ENCODE peak calls at places on chromosomes 11 and 22, in seven cellular contexts. P, S, I, T, E, N and M are unnamed samples. For H3K9me3, the result is how much of the 10 kb centered on the place peaks cover.

GRCh38 chr11:28106351-28107043 is 1.5 kb downstream of the KIF18A start:
- DNase-seq in E (no peak), S (no peak), P (no peak), N (no peak), T (no peak), I (no peak), M (no peak)

GRCh38 chr11:8906629-8907028 is 4.4 kb upstream of the AKIP1 start:
- DNase-seq in P (no peak), E (no peak), I (no peak), T (no peak), N (no peak), S (no peak), M (no peak)

GRCh38 chr11:122802876-122803275 is 35.4 kb upstream of the CRTAM start:
- DNase-seq in P (no peak), E (no peak), S (no peak), N (no peak), I (no peak), T (no peak), M (no peak)

GRCh38 chr11:23502821-23503220 is 642.5 kb upstream of the CCDC179 start:
- DNase-seq in N (no peak), E (no peak), I (no peak), S (no peak), T (no peak), P (no peak), M (no peak)

GRCh38 chr11:111414267-111414931 is 35.3 kb upstream of the POU2AF1 start:
- DNase-seq in N (no peak), S (no peak), I (peak), P (no peak), E (no peak), T (peak), M (no peak)

GRCh38 chr11:82960000-82960778 is 58.7 kb downstream of the DDIAS start:
- DNase-seq in P (no peak), T (peak), E (no peak), I (no peak), N (no peak), S (no peak), M (no peak)

GRCh38 chr11:74322667-74323066 is 11.2 kb upstream of the P4HA3 start:
- DNase-seq in N (peak), E (no peak), I (no peak), T (no peak), P (no peak), S (peak), M (no peak)

GRCh38 chr11:29184939-29185890 is 831.6 kb downstream of the KCNA4 start:
- DNase-seq in T (no peak), I (no peak), P (no peak), E (peak), S (no peak), N (no peak), M (no peak)

GRCh38 chr11:3786781-3787428 is 10.4 kb downstream of the NUP98 start:
- DNase-seq in N (no peak), S (no peak), P (no peak), T (no peak), E (no peak), I (no peak), M (no peak)

GRCh38 chr11:3944198-3944597 is 88.7 kb downstream of the STIM1 start:
- DNase-seq in T (no peak), N (peak), I (no peak), E (no peak), S (no peak), P (no peak), M (no peak)

GRCh38 chr22:21055880-21056319 is 10.2 kb downstream of the LRRC74B start:
- DNase-seq in E (no peak), I (no peak), S (no peak), T (peak), P (no peak), N (no peak), M (no peak)

GRCh38 chr22:37163618-37164534 is 14.2 kb upstream of the IL2RB start:
- DNase-seq in P (no peak), I (no peak), T (no peak), E (no peak), S (no peak), N (peak), M (no peak)

GRCh38 chr11:32569313-32569881 is 14.2 kb upstream of the EIF3M start:
- DNase-seq in I (no peak), S (no peak), E (no peak), P (no peak), N (no peak), T (no peak), M (no peak)

GRCh38 chr11:127675602-127676001 is 675.0 kb upstream of the KIRREL3 start:
- DNase-seq in N (no peak), P (no peak), S (no peak), E (no peak), I (no peak), T (no peak), M (no peak)

GRCh38 chr11:65454696-65455456 is 32.3 kb downstream of the NEAT1 start:
- DNase-seq in N (peak), T (peak), P (peak), S (peak), I (peak), E (no peak), M (peak)

GRCh38 chr22:35785181-35785923 is 67.7 kb downstream of the APOL5 start:
- DNase-seq in E (no peak), N (no peak), S (no peak), T (no peak), I (no peak), P (no peak), M (no peak)

GRCh38 chr11:71336176-71336995 is 84.0 kb upstream of the SHANK2 start:
- DNase-seq in N (peak), T (no peak), E (no peak), P (peak), S (no peak), I (no peak), M (no peak)

DNA sequence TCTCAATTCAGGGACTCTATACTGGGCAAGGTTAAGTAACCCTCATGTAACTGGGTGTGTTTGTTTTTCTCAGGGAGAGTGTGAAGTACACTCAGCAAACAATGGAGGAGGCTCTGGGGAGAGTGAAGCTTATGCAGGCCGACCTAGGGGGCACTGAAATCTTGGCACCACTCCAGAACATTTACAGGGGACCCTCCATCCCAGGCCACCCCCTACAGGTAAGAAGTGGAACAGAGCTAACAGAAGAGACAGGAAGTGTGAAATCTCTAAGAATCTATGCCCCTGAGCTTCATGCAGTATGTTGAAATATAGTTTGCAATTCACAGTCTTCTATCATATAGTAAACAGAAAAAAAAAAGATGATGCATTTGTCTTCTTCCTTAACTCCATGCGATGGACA is 8.3 kb downstream of the VWA5A start:
- DNase-seq in E (no peak), S (no peak), T (no peak), P (no peak), N (no peak), I (no peak), M (no peak)
- TF ChIP-seq CTCF in E (no peak), S (no peak), T (peak), P (no peak), N (no peak), I (no peak), M (no peak)

GRCh38 chr22:49198705-49199084 is 629.0 kb downstream of the BRD1 start:
- DNase-seq in T (no peak), E (no peak), P (no peak), I (no peak), S (peak), N (no peak), M (no peak)

GRCh38 chr22:49197986-49198704 is 629.5 kb downstream of the BRD1 start:
- DNase-seq in S (peak), N (no peak), T (no peak), E (no peak), I (no peak), P (no peak), M (no peak)

GRCh38 chr22:49197500-49197899 is 630.2 kb downstream of the BRD1 start:
- DNase-seq in N (no peak), I (no peak), P (no peak), S (peak), T (no peak), E (no peak), M (no peak)

GRCh38 chr22:49201046-49201970 is 626.4 kb downstream of the BRD1 start:
- DNase-seq in T (no peak), E (no peak), S (peak), N (no peak), I (no peak), P (peak), M (no peak)

GRCh38 chr22:49199224-49199623 is 628.4 kb downstream of the BRD1 start:
- DNase-seq in N (no peak), P (no peak), T (no peak), I (no peak), E (no peak), S (peak), M (no peak)
- H3K9me3 ChIP-seq in N (under half), P (under half), T (under half), I (under half), E (half or more), S (under half), M (under half)

DNA sequence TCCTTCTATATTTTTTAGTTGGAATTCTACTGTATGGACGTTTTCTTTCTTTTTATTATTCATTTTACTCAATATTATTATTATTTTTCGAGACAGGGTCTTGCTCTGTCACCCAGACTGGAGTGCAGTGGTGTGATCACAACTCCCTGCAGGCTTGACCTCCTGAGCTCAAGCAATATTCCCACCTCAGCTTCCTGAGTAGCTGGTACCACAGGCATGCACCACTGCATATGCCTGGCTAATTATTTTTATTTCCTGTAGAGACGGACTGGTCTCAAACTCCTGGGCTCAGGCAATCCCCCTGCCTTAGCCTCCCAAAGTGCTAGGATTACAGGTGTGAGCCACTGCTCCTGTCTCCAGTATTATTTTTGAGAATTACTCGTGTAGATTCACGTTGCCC is 34.0 kb upstream of the CCDC134 start:
- DNase-seq in I (no peak), E (no peak), P (no peak), T (no peak), S (no peak), N (no peak), M (no peak)
- TF ChIP-seq CTCF in I (no peak), E (no peak), P (no peak), T (no peak), S (no peak), N (no peak), M (no peak)

DNA sequence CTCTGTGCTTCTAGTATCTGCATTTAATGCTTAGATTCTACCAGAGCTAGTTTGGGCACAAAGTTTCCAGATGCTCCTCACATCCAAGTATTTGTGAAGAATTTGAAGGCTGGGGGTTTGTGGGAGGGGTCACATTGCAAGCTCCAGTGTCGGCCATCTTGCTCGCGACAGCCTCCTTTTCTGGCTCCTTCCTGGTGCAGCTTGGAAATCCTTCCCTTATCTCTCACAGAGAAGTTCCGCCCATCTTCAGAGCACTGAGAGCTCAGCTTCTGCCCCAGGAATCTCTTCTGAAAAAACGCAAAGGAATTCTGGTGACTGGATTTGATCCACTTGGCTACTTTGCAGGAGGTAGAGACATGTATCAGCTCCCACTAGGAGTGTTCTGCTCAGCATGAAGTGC is 497.5 kb downstream of the TBC1D22A start:
- DNase-seq in I (no peak), P (no peak), S (no peak), E (no peak), N (no peak), T (no peak), M (no peak)
- H3K9me3 ChIP-seq in I (under half), P (under half), S (under half), E (under half), N (under half), T (under half), M (under half)

GRCh38 chr11:34426766-34427170 is 12.0 kb upstream of the CAT start:
- DNase-seq in I (no peak), N (no peak), E (peak), S (no peak), T (no peak), P (no peak), M (no peak)
- TF ChIP-seq CTCF in I (no peak), N (no peak), E (no peak), S (no peak), T (no peak), P (no peak), M (no peak)

GRCh38 chr11:133595998-133596590 is 63.8 kb upstream of the OPCML start:
- DNase-seq in S (no peak), I (no peak), N (no peak), P (no peak), T (no peak), E (no peak), M (no peak)
- H3K9me3 ChIP-seq in S (under half), I (under half), N (under half), P (under half), T (under half), E (under half), M (under half)